ENCODE peak calls at places on chromosomes 11 and 22, in seven cellular contexts. U is chondrocyte, F is HL-60, W is kidney tubule cell, O is renal cortical epithelial cell, Z is LoVo, L is EH. E is an unnamed sample.

GRCh38 chr11:122038543-122038942 is 77.5 kb downstream of the BLID start:
- DNase-seq in F (no peak), Z (peak), L (peak), O (peak), W (peak), U (no peak), E (no peak)

GRCh38 chr11:44589301-44589700 is 23.8 kb downstream of the CD82 start:
- DNase-seq in U (no peak), F (no peak), L (peak), W (peak), Z (no peak), O (peak), E (no peak)

GRCh38 chr11:9206496-9206895 is 58.7 kb downstream of the DENND5A start:
- DNase-seq in Z (no peak), L (peak), F (no peak), W (peak), U (no peak), O (no peak), E (no peak)

GRCh38 chr22:46076651-46077339 is 73.5 kb upstream of the PPARA start:
- DNase-seq in O (no peak), L (peak), W (peak), U (peak), Z (peak), F (no peak), E (no peak)

GRCh38 chr11:108324587-108324986 is 101.7 kb downstream of the ATM start:
- DNase-seq in Z (no peak), L (peak), O (no peak), F (no peak), W (peak), U (no peak), E (no peak)

GRCh38 chr11:12098601-12099000 is 11.8 kb upstream of the MICAL2 start:
- DNase-seq in F (no peak), U (no peak), W (no peak), L (peak), O (no peak), Z (no peak), E (no peak)

GRCh38 chr11:102142333-102142732 is 32.1 kb downstream of the YAP1 start:
- DNase-seq in L (peak), Z (no peak), F (no peak), O (no peak), U (no peak), W (no peak), E (no peak)

GRCh38 chr11:132119573-132119972 is 749.2 kb downstream of the NTM start:
- DNase-seq in Z (no peak), W (no peak), F (no peak), U (no peak), L (no peak), O (no peak), E (no peak)

GRCh38 chr11:123195182-123196059 is at the start of gene CLMP:
- DNase-seq in L (peak), W (peak), Z (no peak), F (no peak), O (no peak), U (no peak), E (no peak)

GRCh38 chr11:33899383-33900037 is 7.6 kb upstream of the LMO2 start:
- DNase-seq in L (peak), O (peak), U (no peak), W (peak), F (no peak), Z (peak), E (no peak)

GRCh38 chr22:30241576-30242371 is 4.8 kb downstream of the LIF start:
- DNase-seq in Z (no peak), F (no peak), U (no peak), W (peak), L (no peak), O (no peak), E (no peak)

GRCh38 chr22:27525711-27526110 is 275.8 kb downstream of the MN1 start:
- DNase-seq in O (no peak), F (no peak), W (no peak), L (no peak), U (no peak), Z (no peak), E (no peak)

GRCh38 chr22:19637405-19638281 is 76.7 kb upstream of the SEPTIN5 start:
- DNase-seq in W (no peak), Z (no peak), U (no peak), O (no peak), L (no peak), F (no peak), E (no peak)

GRCh38 chr11:130932086-130932712 is 15.9 kb upstream of the SNX19 start:
- DNase-seq in O (no peak), Z (no peak), W (no peak), F (no peak), L (no peak), U (no peak), E (no peak)

GRCh38 chr11:22920939-22921565 is 60.8 kb upstream of the CCDC179 start:
- DNase-seq in U (no peak), F (no peak), O (peak), Z (peak), L (peak), W (peak), E (no peak)

GRCh38 chr22:19571995-19572394 is 47.8 kb upstream of the CLDN5 start:
- DNase-seq in W (no peak), Z (no peak), O (no peak), F (no peak), L (no peak), U (no peak), E (no peak)

GRCh38 chr11:2213890-2214526 is 42.4 kb upstream of the TH start:
- DNase-seq in F (no peak), W (no peak), U (peak), L (no peak), Z (no peak), O (no peak), E (no peak)

GRCh38 chr11:88827018-88827676 is 238.6 kb downstream of the GRM5 start:
- DNase-seq in U (no peak), L (no peak), W (no peak), O (peak), Z (peak), F (no peak), E (no peak)

GRCh38 chr11:70502677-70503076 is 104.3 kb downstream of the CTTN start:
- DNase-seq in W (no peak), F (no peak), U (peak), O (no peak), Z (no peak), L (no peak), E (no peak)

GRCh38 chr22:47512617-47513016 is 750.2 kb downstream of the TBC1D22A start:
- DNase-seq in W (no peak), O (no peak), U (no peak), F (no peak), L (no peak), Z (no peak), E (no peak)

GRCh38 chr11:114846040-114846791 is 167.9 kb downstream of the NXPE2 start:
- DNase-seq in W (peak), U (no peak), Z (no peak), L (no peak), F (no peak), O (no peak), E (no peak)

GRCh38 chr11:31218847-31219246 is 150.7 kb downstream of the DCDC1 start:
- DNase-seq in U (no peak), Z (no peak), W (no peak), F (no peak), O (no peak), L (no peak), E (no peak)

GRCh38 chr22:44393066-44393465 is 80.3 kb upstream of the SHISAL1 start:
- DNase-seq in F (no peak), O (no peak), W (no peak), U (peak), Z (no peak), L (no peak), E (no peak)

GRCh38 chr11:118806400-118806799 is 15.4 kb upstream of the DDX6 start:
- DNase-seq in Z (no peak), U (no peak), O (no peak), F (no peak), L (no peak), W (no peak), E (no peak)

GRCh38 chr11:127136438-127136837 is 135.9 kb upstream of the KIRREL3 start:
- DNase-seq in W (no peak), Z (no peak), L (no peak), O (no peak), U (no peak), F (no peak), E (no peak)

GRCh38 chr22:25485626-25486545 is 78.6 kb upstream of the GRK3 start:
- DNase-seq in O (peak), U (no peak), L (no peak), Z (no peak), F (no peak), W (peak), E (no peak)

GRCh38 chr11:116328851-116329250 is 443.9 kb downstream of the BUD13 start:
- DNase-seq in Z (no peak), O (no peak), F (no peak), U (no peak), W (no peak), L (no peak), E (no peak)

GRCh38 chr11:119103793-119104192 is 2.1 kb upstream of the DPAGT1 start:
- DNase-seq in Z (no peak), F (no peak), W (no peak), O (no peak), U (no peak), L (peak), E (no peak)

GRCh38 chr11:36409152-36409713 is 100.8 kb downstream of the TRAF6 start:
- DNase-seq in O (no peak), U (no peak), F (no peak), W (no peak), L (no peak), Z (no peak), E (no peak)

GRCh38 chr11:105862736-105863367 is 159.2 kb downstream of the MSANTD4 start:
- DNase-seq in O (peak), W (peak), L (peak), U (no peak), Z (peak), F (no peak), E (no peak)

GRCh38 chr11:21811572-21811971 is 381.3 kb upstream of the ANO5 start:
- DNase-seq in Z (no peak), F (no peak), U (no peak), O (no peak), L (no peak), W (no peak), E (no peak)

GRCh38 chr11:113241190-113242051 is 73.0 kb upstream of the TTC12 start:
- DNase-seq in F (no peak), O (no peak), U (no peak), W (no peak), Z (no peak), L (no peak), E (no peak)

GRCh38 chr11:129251067-129251466 is 58.9 kb upstream of the ARHGAP32 start:
- DNase-seq in L (peak), W (no peak), Z (no peak), O (no peak), F (no peak), U (no peak), E (no peak)

E was measured in T-helper 9 cell.